ENCODE peak calls at places on chromosomes 2 and 18, in six cellular contexts. A is cardiac fibroblast, B is HFFc6, O is AG04450, I is heart right ventricle, Z is astrocyte of the spinal cord. N is an unnamed sample.

GRCh38 chr2:73418343-73418742 is 32.7 kb downstream of the ALMS1 start:
- DNase-seq in A (peak; percentile 92), B (peak; percentile 30), O (peak; percentile 65), I (peak; percentile 65), Z (peak; percentile 78), N (peak; percentile 62)

GRCh38 chr2:71713581-71714580 is 260.5 kb downstream of the DYSF start:
- DNase-seq in A (peak; percentile 59), B (peak; percentile 70), O (no peak), I (no peak), Z (no peak), N (no peak)

GRCh38 chr2:28424799-28425492 is 32.3 kb downstream of the FOSL2 start:
- DNase-seq in A (no peak), B (no peak), O (no peak), I (no peak), Z (no peak), N (no peak)

GRCh38 chr2:1010373-1011017 is 59.8 kb downstream of the SNTG2 start:
- DNase-seq in A (peak; percentile 4), B (no peak), O (no peak), I (no peak), Z (no peak), N (no peak)

GRCh38 chr2:28633739-28634138 is 117.9 kb upstream of the PPP1CB start:
- DNase-seq in A (peak; percentile 87), B (peak; percentile 76), O (no peak), I (no peak), Z (peak; percentile 95), N (no peak)

GRCh38 chr18:69109686-69110085 is 291.0 kb upstream of the DOK6 start:
- DNase-seq in A (peak; percentile 50), B (no peak), O (no peak), I (no peak), Z (no peak), N (no peak)

GRCh38 chr18:39946623-39947061 is 2008.4 kb upstream of the PIK3C3 start:
- DNase-seq in A (peak; percentile 85), B (peak; percentile 75), O (peak; percentile 15), I (no peak), Z (peak; percentile 91), N (no peak)

GRCh38 chr18:23307567-23308295 is 145.4 kb upstream of the RIOK3 start:
- DNase-seq in A (peak; percentile 86), B (peak; percentile 80), O (no peak), I (no peak), Z (peak; percentile 64), N (no peak)

GRCh38 chr18:44518091-44518490 is 162.6 kb upstream of the SETBP1 start:
- DNase-seq in A (no peak), B (peak; percentile 4), O (no peak), I (no peak), Z (no peak), N (no peak)

GRCh38 chr2:129894616-129895015 is 84.8 kb upstream of the RAB6C start:
- DNase-seq in A (no peak), B (no peak), O (no peak), I (no peak), Z (no peak), N (no peak)

GRCh38 chr2:203636896-203637818 is 69.3 kb upstream of the CD28 start:
- DNase-seq in A (peak; percentile 39), B (no peak), O (no peak), I (no peak), Z (peak; percentile 24), N (no peak)

GRCh38 chr2:178419123-178419522 is 31.9 kb downstream of the PRKRA start:
- DNase-seq in A (peak; percentile 53), B (peak; percentile 29), O (peak; percentile 36), I (no peak), Z (peak; percentile 29), N (no peak)

GRCh38 chr18:40874233-40874632 is 1080.8 kb upstream of the PIK3C3 start:
- DNase-seq in A (peak; percentile 79), B (no peak), O (peak; percentile 18), I (no peak), Z (peak; percentile 34), N (no peak)

GRCh38 chr2:41998789-41999470 is 48.9 kb upstream of the PKDCC start:
- DNase-seq in A (no peak), B (no peak), O (no peak), I (peak; percentile 22), Z (no peak), N (no peak)

GRCh38 chr18:3328522-3328921 is 66.6 kb downstream of the MYL12B start:
- DNase-seq in A (no peak), B (no peak), O (no peak), I (no peak), Z (no peak), N (no peak)

GRCh38 chr2:44247924-44248323 is 27.4 kb upstream of the SLC3A1 start:
- DNase-seq in A (no peak), B (no peak), O (no peak), I (no peak), Z (no peak), N (no peak)

GRCh38 chr2:126115975-126116374 is 540.0 kb upstream of the GYPC start:
- DNase-seq in A (no peak), B (no peak), O (no peak), I (no peak), Z (no peak), N (no peak)

GRCh38 chr2:202158796-202159195 is 79.6 kb downstream of the SUMO1 start:
- DNase-seq in A (peak; percentile 29), B (peak; percentile 16), O (no peak), I (no peak), Z (peak; percentile 37), N (no peak)

GRCh38 chr2:210421916-210422315 is 54.6 kb downstream of the LANCL1 start:
- DNase-seq in A (peak; percentile 84), B (no peak), O (no peak), I (no peak), Z (peak; percentile 74), N (peak; percentile 7)

GRCh38 chr2:237451582-237452469 is 35.2 kb upstream of the MLPH start:
- DNase-seq in A (peak; percentile 51), B (peak; percentile 43), O (no peak), I (peak; percentile 55), Z (no peak), N (no peak)

GRCh38 chr2:144354953-144355352 is 165.0 kb downstream of the ZEB2 start:
- DNase-seq in A (peak; percentile 78), B (no peak), O (no peak), I (no peak), Z (no peak), N (no peak)

DNA sequence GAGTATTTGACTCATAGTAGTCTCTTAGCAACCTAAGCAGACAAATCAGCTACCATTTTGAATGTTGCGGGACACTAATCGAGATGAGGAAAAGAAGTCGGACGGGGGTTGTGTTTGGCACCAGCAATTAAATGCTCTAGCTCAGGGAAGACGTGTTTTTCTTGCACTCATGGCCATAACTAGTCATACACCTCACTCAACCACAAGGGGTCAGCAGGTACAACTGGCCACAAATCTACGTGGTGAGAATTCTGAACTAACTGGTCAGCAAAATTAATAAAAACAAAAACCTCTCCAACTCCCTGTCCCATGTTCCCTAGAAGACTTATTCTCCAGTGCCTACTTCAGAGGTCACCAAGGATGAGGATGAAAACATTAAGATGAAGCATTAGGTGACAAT is 1467.8 kb downstream of the DPP10 start:
- DNase-seq in A (no peak), B (no peak), O (no peak), I (no peak), Z (no peak), N (no peak)
- TF ChIP-seq CTCF in A (no peak), B (no peak), O (no peak), I (no peak), Z (no peak), N (no peak)

DNA sequence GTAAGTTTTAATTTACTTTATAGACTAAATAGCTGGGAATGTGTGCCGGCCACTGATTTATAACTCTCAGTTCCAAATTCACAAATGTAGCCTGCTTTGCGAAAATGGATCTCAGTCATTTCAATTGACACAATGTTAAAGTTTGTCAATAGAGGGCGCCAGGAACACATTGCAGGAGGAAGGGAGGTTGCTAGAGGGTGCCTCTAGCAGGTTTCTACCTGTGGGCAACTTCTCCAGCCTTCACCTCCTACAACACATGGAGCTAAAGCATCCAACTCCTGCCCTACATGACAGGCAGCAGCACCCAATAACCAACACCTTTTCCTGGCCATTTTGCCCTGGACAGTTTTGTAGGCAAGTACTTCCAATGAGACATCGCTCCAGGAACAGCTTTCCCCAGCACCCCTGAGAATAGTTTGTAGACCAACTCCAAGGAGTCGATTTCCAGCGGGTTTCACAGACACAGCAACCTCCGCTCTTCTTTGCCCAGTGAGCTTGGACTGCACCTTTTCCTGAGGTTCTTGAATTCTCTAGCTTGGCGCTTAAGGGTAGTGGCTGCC is 784.8 kb upstream of the CDH2 start:
- DNase-seq in A (peak; percentile 50), B (peak; percentile 9), O (peak; percentile 1), I (peak; percentile 5), Z (no peak), N (no peak)
- TF ChIP-seq CTCF in A (peak; percentile 53), B (peak; percentile 78), O (peak; percentile 62), I (peak; percentile 53), Z (peak; percentile 53), N (peak; percentile 59)

DNA sequence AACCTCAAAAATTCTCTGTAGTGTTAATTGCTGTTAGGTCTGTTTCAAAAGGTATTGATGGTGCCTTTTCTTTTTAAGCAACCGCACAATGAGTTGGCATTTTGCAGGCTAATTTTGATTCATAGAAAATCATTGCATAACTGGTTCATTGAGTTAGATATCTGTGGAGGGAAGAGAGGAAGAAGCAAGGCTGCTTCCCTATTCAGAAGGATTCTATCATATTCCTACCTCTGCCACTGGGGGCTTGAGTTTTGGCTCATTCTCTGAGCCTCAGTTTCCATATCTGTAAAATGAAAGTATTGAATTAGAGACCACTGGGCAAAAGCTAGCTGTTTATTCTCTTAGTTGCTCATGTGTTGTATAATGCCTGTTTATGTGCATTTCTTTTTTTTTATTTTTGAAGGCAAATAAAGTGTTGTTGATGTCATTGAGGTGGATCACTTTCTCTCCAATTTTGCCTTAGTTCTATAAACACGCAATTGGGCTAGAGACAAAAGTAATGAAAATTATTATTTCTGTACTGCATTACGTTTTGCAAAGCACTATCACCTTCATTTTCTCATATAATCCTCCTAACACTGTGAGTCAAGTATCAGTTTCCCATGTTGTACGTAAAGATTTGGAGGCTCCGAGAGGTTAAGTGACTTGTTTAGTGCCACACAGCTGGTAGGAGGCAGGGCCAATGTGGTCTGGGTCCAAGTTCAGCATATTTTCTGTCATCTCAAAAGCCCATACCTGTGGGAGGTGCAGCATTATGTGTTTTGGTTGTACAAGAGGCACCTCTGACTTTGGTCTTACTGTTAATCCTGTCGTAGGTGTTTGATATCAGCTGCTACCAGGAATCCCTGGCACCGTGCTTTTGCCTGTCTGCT is 5.9 kb downstream of the TRIB2 start:
- DNase-seq in A (peak; percentile 75), B (no peak), O (no peak), I (no peak), Z (no peak), N (no peak)
- TF ChIP-seq CTCF in A (peak; percentile 22), B (peak; percentile 54), O (no peak), I (peak; percentile 22), Z (peak; percentile 24), N (no peak)

DNA sequence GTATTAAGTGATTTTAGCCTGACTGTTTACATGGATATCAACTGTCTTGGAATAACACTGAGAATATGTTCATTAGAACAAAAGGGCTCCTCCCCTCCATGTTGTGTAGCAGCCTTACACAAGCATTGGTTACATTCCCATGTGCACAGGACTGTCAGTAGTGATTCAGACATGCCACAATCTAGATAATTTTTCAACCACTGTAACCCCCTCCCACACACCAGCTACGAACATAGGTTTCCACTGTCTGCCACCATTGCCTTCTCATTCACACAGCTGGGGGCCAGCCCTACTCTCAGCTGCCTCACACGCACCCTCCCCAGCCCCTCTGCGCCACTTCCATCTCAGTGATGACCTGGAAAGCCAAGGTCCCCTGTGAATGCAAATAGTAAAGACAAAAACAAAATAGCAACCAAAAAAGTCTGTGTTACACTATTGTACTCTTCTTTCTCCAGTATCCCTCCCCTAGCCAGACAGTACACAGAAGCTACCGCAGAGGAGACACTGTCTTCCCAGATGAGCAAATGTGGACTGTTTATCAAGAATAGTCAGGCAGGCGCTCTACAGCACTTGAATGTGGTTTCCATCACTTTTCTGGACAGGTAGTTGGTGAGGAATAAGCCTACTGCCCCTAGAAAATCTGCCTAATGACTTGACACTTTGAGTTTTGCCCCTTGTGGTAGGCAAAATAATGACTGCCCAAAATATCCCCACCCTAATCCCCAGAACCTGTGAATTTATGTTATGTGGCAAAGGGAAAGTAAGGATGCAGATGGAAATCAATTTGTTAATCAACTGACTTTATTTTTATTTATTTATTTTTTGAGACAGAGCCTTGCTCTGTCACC is 27.9 kb upstream of the TYMS start:
- DNase-seq in A (no peak), B (no peak), O (no peak), I (no peak), Z (no peak), N (no peak)
- TF ChIP-seq CTCF in A (no peak), B (peak; percentile 59), O (peak; percentile 21), I (no peak), Z (peak; percentile 3), N (no peak)

N was measured in AG09319.